ENCODE peak calls at places on chromosomes 13 and 19, in ten cellular contexts. E is activated CD4-positive, alpha-beta T cell treated with anti-CD3 and anti-CD28 coated beads for 24 hours; P is DMS 273 treated with DMSO at 0.1 percent for 48 hours; F is activated naive CD4-positive, alpha-beta T cell treated with anti-CD3 and anti-CD28 coated beads, Interleukin-2, amount 50 U/mL, for 16 hours; T is GM04504; X is stimulated activated CD4-positive, alpha-beta T cell treated with anti-CD3 and anti-CD28 coated beads, Interleukin-4, amount 100 ng/mL, for 24 hours; J is mucosa of descending colon; O is left ventricle myocardium inferior; M is uterus; G is H7. D is an unnamed sample.

GRCh38 chr13:100349594-100349993 is 239.0 kb downstream of the GGACT start:
- DNase-seq in E (no peak), P (no peak), F (no peak), T (no peak), X (no peak), J (no peak), O (no peak), M (no peak), G (no peak), D (no peak)

GRCh38 chr13:73984949-73985691 is 149.1 kb downstream of the KLF12 start:
- DNase-seq in E (peak), P (no peak), F (peak), T (no peak), X (peak), J (no peak), O (peak), M (no peak), G (no peak), D (no peak)

GRCh38 chr13:40186041-40186440 is 480.4 kb downstream of the FOXO1 start:
- DNase-seq in E (no peak), P (no peak), F (no peak), T (no peak), X (no peak), J (no peak), O (no peak), M (no peak), G (no peak), D (no peak)

GRCh38 chr13:51158365-51158764 is 47.3 kb upstream of the C13orf42 start:
- DNase-seq in E (no peak), P (no peak), F (no peak), T (no peak), X (no peak), J (no peak), O (no peak), M (no peak), G (no peak), D (peak)

GRCh38 chr13:97809576-97809975 is 143.9 kb upstream of the IPO5 start:
- DNase-seq in E (no peak), P (no peak), F (no peak), T (no peak), X (no peak), J (no peak), O (no peak), M (no peak), G (no peak), D (no peak)

GRCh38 chr13:72004236-72004635 is 137.2 kb upstream of the DACH1 start:
- DNase-seq in E (no peak), P (no peak), F (no peak), T (no peak), X (no peak), J (no peak), O (no peak), M (no peak), G (no peak), D (no peak)

GRCh38 chr13:22596157-22596863 is 584.5 kb upstream of the SGCG start:
- DNase-seq in E (no peak), P (no peak), F (no peak), T (no peak), X (no peak), J (no peak), O (no peak), M (no peak), G (no peak), D (no peak)

GRCh38 chr13:96684472-96684871 is 309.8 kb downstream of the OXGR1 start:
- DNase-seq in E (no peak), P (no peak), F (no peak), T (no peak), X (no peak), J (no peak), O (no peak), M (no peak), G (no peak), D (no peak)

GRCh38 chr13:60654405-60654804 is 257.4 kb downstream of the TDRD3 start:
- DNase-seq in E (no peak), P (no peak), F (no peak), T (no peak), X (no peak), J (peak), O (peak), M (no peak), G (no peak), D (peak)

GRCh38 chr13:113996081-113996911 is 22.4 kb upstream of the C13orf46 start:
- DNase-seq in E (no peak), P (no peak), F (no peak), T (no peak), X (no peak), J (no peak), O (no peak), M (no peak), G (no peak), D (no peak)

GRCh38 chr19:9178901-9179300 is at the start of gene OR7D2:
- DNase-seq in E (no peak), P (no peak), F (no peak), T (no peak), X (no peak), J (no peak), O (no peak), M (no peak), G (no peak), D (no peak)

D was measured in nephron progenitor cell.